ENCODE peak calls at places on chromosomes 6 and 20, in four cellular contexts. Q, C, A and E are unnamed samples.

GRCh38 chr20:62496525-62497218 is 20.9 kb upstream of the GATA5 start:
- DNase-seq in Q (peak; percentile 68), A (no peak), C (no peak), E (peak; percentile 81)

GRCh38 chr6:163962627-163963117 is 548.2 kb downstream of the QKI start:
- DNase-seq in C (no peak), Q (no peak), A (no peak), E (no peak)

GRCh38 chr6:22512716-22513452 is 56.5 kb upstream of the HDGFL1 start:
- DNase-seq in C (no peak), A (no peak), Q (no peak), E (no peak)

GRCh38 chr20:63284544-63284949 is 8.4 kb upstream of the COL20A1 start:
- DNase-seq in A (no peak), C (no peak), Q (no peak), E (no peak)

GRCh38 chr20:36591281-36591680 is 14.3 kb upstream of the RAB5IF start:
- DNase-seq in A (no peak), Q (no peak), C (no peak), E (no peak)

GRCh38 chr20:39967806-39968205 is 721.2 kb downstream of the MAFB start:
- DNase-seq in C (no peak), A (no peak), Q (no peak), E (no peak)

GRCh38 chr6:143620461-143620860 is 57.3 kb upstream of the PHACTR2 start:
- DNase-seq in C (no peak), Q (no peak), A (no peak), E (no peak)

GRCh38 chr6:73079611-73079955 is 145.7 kb downstream of the KHDC1L start:
- DNase-seq in Q (no peak), A (no peak), C (no peak), E (no peak)

GRCh38 chr6:96450760-96451116 is 70.9 kb upstream of the UFL1 start:
- DNase-seq in C (no peak), A (no peak), Q (no peak), E (no peak)

GRCh38 chr6:87333591-87334181 is 4.6 kb upstream of the GJB7 start:
- DNase-seq in A (no peak), C (no peak), Q (no peak), E (no peak)

GRCh38 chr6:108622601-108623335 is 62.1 kb downstream of the FOXO3 start:
- DNase-seq in A (no peak), C (no peak), Q (peak; percentile 23), E (no peak)

GRCh38 chr6:143098054-143098673 is 37.5 kb downstream of the AIG1 start:
- DNase-seq in C (peak; percentile 32), A (no peak), Q (peak; percentile 15), E (no peak)

GRCh38 chr6:150715132-150715531 is 115.4 kb downstream of the PLEKHG1 start:
- DNase-seq in Q (no peak), C (no peak), A (no peak), E (no peak)

GRCh38 chr6:42451146-42451594 is 556 bp downstream of the TRERF1 start:
- DNase-seq in A (no peak), Q (no peak), C (no peak), E (no peak)

GRCh38 chr6:108113557-108114519 is 39.3 kb upstream of the OSTM1 start:
- DNase-seq in A (peak; percentile 41), Q (peak; percentile 65), C (no peak), E (peak; percentile 67)

GRCh38 chr6:121435444-121436069 is at the start of gene GJA1:
- DNase-seq in A (no peak), Q (no peak), C (no peak), E (peak; percentile 45)

GRCh38 chr20:25037288-25038102 is 20.4 kb downstream of the ACSS1 start:
- DNase-seq in A (no peak), C (no peak), Q (no peak), E (no peak)

GRCh38 chr20:49700411-49701185 is 13.1 kb downstream of the B4GALT5 start:
- DNase-seq in Q (peak; percentile 69), A (peak; percentile 69), C (no peak), E (no peak)

GRCh38 chr6:105424177-105424783 is 21.4 kb upstream of the PREP start:
- DNase-seq in C (no peak), A (peak; percentile 37), Q (peak; percentile 67), E (peak; percentile 69)

GRCh38 chr6:27837636-27838512 is 74.3 kb downstream of the OR2B2 start:
- DNase-seq in A (peak; percentile 100), C (peak; percentile 100), Q (peak; percentile 99), E (peak; percentile 84)

GRCh38 chr20:5864428-5864827 is 85.9 kb downstream of the TRMT6 start:
- DNase-seq in Q (no peak), C (no peak), A (no peak), E (no peak)

GRCh38 chr6:20086992-20087391 is 125.3 kb downstream of the MBOAT1 start:
- DNase-seq in C (no peak), A (no peak), Q (no peak), E (no peak)

GRCh38 chr20:37145014-37145413 is 34.1 kb upstream of the RPN2 start:
- DNase-seq in A (no peak), Q (no peak), C (no peak), E (no peak)

GRCh38 chr6:126167726-126168125 is 172.2 kb upstream of the CENPW start:
- DNase-seq in Q (no peak), C (no peak), A (no peak), E (no peak)

GRCh38 chr20:17568045-17568788 is 1.7 kb upstream of the DSTN start:
- DNase-seq in C (no peak), Q (no peak), A (no peak), E (no peak)

GRCh38 chr6:159595173-159595572 is 97.9 kb downstream of the SOD2 start:
- DNase-seq in C (no peak), A (no peak), Q (no peak), E (no peak)

GRCh38 chr6:118103381-118104105 is 196.5 kb downstream of the SLC35F1 start:
- DNase-seq in C (no peak), A (no peak), Q (no peak), E (no peak)

GRCh38 chr20:59152559-59153354 is 10.9 kb upstream of the ZNF831 start:
- DNase-seq in Q (no peak), A (no peak), C (no peak), E (no peak)

GRCh38 chr6:116030745-116031144 is 29.9 kb downstream of the FRK start:
- DNase-seq in C (no peak), Q (no peak), A (no peak), E (no peak)

GRCh38 chr20:25468126-25469075 is 60.9 kb downstream of the GINS1 start:
- DNase-seq in Q (no peak), A (no peak), C (no peak), E (no peak)

GRCh38 chr6:44696099-44696498 is 308.6 kb downstream of the CDC5L start:
- DNase-seq in A (no peak), Q (no peak), C (no peak), E (no peak)

GRCh38 chr6:149746147-149746946 is at the start of gene NUP43:
- DNase-seq in A (peak; percentile 95), C (peak; percentile 82), Q (peak; percentile 99), E (peak; percentile 93)

GRCh38 chr20:34058831-34059230 is 53.2 kb downstream of the EIF2S2 start:
- DNase-seq in Q (no peak), C (no peak), A (no peak), E (no peak)

GRCh38 chr6:112906737-112907136 is 559.6 kb downstream of the RFPL4B start:
- DNase-seq in Q (no peak), A (peak; percentile 4), C (no peak), E (no peak)
- TF ChIP-seq USF2 in Q (no peak), A (no peak), C (no peak), E (no peak)

GRCh38 chr6:3364391-3364790 is 92.5 kb downstream of the SLC22A23 start:
- DNase-seq in Q (no peak), A (no peak), C (no peak), E (no peak)

GRCh38 chr6:3367630-3368029 is 89.2 kb downstream of the SLC22A23 start:
- DNase-seq in Q (no peak), A (no peak), C (no peak), E (no peak)

GRCh38 chr6:3368701-3369100 is 88.1 kb downstream of the SLC22A23 start:
- DNase-seq in C (no peak), Q (no peak), A (no peak), E (no peak)

GRCh38 chr6:3369985-3370360 is 86.9 kb downstream of the SLC22A23 start:
- DNase-seq in A (no peak), Q (no peak), C (no peak), E (no peak)

DNA sequence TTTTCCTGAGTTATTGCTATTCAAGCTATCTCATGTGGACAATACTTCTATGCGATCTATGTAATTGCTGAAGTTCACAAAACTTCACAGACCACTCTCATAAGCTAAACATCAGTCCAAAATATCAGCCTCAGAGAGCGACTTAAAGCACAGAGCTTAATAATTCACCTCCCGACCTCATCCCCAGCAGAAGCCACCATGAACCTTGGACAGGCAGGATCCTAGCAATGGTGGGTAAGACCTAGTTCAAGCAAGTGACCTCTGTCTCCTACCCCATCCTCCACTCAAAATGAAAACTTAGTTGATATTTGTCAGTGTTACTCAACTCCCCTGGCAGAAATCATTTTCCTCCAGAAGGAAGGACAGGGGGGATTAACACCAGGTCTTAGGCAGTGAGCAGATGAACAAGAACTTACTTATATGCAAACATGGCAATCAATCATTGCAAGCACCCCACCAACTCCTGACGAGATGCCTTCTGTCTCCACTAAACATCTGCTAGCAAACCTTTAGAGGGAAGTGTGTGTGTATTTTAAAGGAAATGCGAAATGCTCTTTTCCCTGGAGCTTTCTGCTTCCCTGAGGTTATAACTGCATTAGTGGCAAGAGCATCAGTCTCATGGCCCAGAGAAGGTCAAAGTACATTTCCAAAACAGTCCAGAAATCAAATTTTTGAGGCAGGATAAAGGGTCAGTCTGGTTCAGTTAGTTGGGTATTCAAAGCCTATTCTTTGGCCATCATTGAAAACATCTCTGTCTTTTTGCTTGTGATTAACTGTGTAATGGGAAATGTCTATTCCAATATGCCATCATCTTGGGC is 90.0 kb downstream of the SLC22A23 start:
- DNase-seq in A (peak; percentile 72), C (no peak), Q (no peak), E (no peak)
- TF ChIP-seq TCF7 in A (no peak), C (no peak), Q (no peak), E (no peak)

GRCh38 chr20:32261644-32262043 is 15.8 kb upstream of the KIF3B start:
- DNase-seq in C (no peak), Q (no peak), A (no peak), E (no peak)

DNA sequence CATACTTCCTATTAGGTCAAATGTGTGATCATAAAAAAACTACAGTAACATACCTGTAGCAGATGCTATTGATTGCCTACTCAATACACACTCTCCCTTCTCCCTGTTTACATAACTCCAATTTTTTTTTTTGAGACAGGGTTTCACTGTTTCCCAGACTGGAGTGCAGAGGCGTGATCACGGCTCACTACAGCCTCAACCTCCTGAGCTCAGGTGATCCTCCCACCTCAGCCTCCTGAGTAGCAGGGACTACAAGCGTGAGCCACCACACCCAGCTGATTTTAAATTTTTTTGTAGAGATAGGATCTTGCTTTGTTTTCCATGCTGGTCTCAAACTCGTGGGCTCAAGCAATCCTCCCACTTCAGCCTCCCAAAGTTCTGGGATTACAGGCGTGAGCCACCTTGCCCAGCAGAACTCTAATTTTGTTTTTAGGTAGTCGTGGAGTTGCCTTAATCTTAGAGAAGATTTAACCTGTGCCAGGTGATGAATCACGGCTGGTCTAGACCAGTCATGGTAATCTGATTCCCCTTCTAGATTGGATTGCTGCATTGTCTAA is 14.0 kb upstream of the KIF3B start:
- DNase-seq in A (peak; percentile 62), C (no peak), Q (no peak), E (no peak)
- TF ChIP-seq USF2 in A (no peak), C (no peak), Q (no peak), E (no peak)

DNA sequence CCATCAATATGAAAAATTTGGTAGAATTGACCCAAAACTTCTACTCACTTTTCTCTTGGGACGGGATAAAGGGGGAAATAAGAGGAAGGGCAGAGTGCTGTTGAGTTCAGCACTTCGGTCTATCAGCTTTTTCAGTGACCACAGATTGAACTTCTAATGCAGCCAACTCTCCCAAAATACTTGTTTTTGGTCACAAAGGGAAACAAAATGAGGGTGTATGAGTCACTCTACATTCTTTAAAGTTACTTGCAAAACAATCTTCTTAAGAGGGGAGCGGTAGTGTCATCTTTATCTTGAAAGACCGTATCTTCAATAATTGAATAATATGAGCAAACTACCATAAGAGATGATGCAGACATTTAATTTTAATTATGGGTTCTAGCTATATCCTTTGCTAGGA is 661.3 kb downstream of the CD109 start:
- DNase-seq in C (no peak), A (no peak), Q (no peak), E (no peak)
- TF ChIP-seq TCF7 in C (no peak), A (no peak), Q (no peak), E (no peak)